ENCODE peak calls at places on chromosomes 7 and 10, in five cellular contexts. N is suprapubic skin, T is esophagus muscularis mucosa, K is spleen, V is transverse colon. M is an unnamed sample.

GRCh38 chr7:120554960-120555571 is 282.1 kb downstream of the KCND2 start:
- DNase-seq in N (no peak), T (no peak), K (no peak), V (no peak), M (no peak)

GRCh38 chr10:89466599-89467035 is 52.2 kb downstream of the IFIT5 start:
- DNase-seq in N (no peak), T (no peak), K (no peak), V (no peak), M (no peak)

GRCh38 chr10:132481690-132482089 is 55.9 kb upstream of the INPP5A start:
- DNase-seq in N (peak), T (no peak), K (peak), V (no peak), M (no peak)

GRCh38 chr7:90626011-90626410 is 29.9 kb downstream of the CDK14 start:
- DNase-seq in N (no peak), T (no peak), K (no peak), V (no peak), M (no peak)

GRCh38 chr10:99595770-99596465 is 24.3 kb downstream of the SLC25A28 start:
- DNase-seq in N (no peak), T (no peak), K (no peak), V (peak), M (no peak)

GRCh38 chr10:11479307-11479706 is 132.1 kb downstream of the USP6NL start:
- DNase-seq in N (no peak), T (no peak), K (no peak), V (no peak), M (no peak)

GRCh38 chr7:47087866-47088265 is 494.0 kb downstream of the TNS3 start:
- DNase-seq in N (no peak), T (no peak), K (no peak), V (no peak), M (no peak)

GRCh38 chr10:90642136-90642535 is 215.7 kb downstream of the HTR7 start:
- DNase-seq in N (no peak), T (no peak), K (no peak), V (no peak), M (no peak)

DNA sequence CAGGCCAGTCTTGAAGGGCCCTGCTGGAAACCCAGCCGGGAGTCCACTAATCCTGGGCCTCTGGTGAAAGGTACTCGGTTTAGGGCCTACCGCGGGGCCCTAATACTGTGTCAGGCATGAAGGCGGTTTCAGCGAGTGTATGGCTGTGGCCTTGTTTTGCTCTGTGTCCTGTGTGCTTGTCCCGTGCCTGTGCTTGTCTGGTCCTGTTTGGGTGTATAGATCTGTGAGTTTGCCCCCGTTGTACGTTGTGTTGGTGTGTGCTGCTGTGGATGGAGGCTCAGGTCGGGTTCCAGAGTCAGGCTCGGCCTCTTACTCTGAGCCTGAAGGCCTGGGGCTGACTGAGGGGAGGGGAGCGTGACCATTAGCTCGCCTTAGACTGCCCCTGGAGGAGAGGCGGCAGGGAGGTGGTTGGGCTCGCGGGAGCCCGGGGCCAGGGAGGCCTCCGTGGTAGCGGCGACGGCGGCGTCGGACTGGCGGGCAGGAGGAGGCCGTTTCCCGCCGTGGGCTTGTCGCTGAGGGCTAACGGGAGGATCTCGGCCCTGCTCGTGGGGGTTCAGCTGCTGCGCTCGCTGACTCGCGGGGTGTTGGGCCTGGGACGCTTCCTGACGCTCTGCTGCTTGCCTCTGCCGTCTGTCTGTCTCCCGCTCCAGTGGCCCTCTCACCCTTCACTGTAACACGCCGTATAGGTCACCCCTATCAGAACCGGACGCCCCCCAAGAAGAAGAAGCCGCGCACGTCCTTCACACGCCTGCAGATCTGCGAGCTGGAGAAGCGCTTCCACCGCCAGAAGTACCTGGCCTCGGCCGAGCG is 2.6 kb downstream of the TLX1 start:
- DNase-seq in N (no peak), T (no peak), K (no peak), V (no peak), M (no peak)
- TF ChIP-seq CTCF in N (no peak), T (no peak), K (no peak), V (no peak), M (no peak)

GRCh38 chr7:105934577-105935185 is 28.4 kb upstream of the CDHR3 start:
- DNase-seq in N (no peak), T (no peak), K (no peak), V (no peak), M (no peak)
- TF ChIP-seq CTCF in N (no peak), T (peak), K (no peak), V (peak), M (no peak)

GRCh38 chr10:218753-219152 is 83.5 kb downstream of the ZMYND11 start:
- DNase-seq in N (no peak), T (no peak), K (no peak), V (no peak), M (no peak)

GRCh38 chr10:224571-224970 is 89.3 kb downstream of the ZMYND11 start:
- DNase-seq in N (no peak), T (no peak), K (no peak), V (no peak), M (no peak)

GRCh38 chr10:215444-215843 is 80.2 kb downstream of the ZMYND11 start:
- DNase-seq in N (no peak), T (no peak), K (no peak), V (no peak), M (no peak)

DNA sequence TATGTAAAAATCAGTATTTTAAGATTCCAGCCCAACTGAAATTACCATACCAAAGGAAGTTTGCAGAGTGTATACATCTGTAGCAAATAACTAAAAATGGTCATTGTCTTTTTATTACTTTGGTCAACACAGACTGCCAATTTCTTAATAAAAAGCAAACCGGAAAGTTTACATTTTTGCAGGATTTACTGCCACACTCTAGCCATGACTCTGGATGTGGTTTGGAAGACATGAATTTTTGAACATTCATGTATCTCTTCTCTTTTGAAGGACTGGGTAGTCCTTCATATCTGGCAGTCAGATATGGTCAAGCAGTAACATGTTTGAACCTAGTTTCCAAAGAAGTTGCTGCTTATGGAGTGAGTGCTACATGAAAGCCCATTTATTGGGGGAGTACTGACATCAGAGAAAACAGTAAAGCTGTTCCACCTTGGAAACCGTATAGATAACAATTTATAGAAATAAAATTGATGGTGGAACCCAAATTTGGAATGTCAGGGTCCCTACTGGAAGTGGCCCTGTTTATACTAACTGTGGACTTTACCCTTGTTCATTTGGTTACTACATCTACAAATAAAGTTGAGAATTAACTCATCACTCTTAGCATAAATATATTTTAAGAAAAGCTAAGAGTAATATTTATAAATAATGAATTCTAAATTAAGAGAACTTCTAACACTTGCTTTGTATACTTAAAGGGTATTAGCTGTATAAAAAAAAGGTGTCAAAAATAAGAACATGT is 84.6 kb downstream of the ZMYND11 start:
- DNase-seq in N (no peak), T (no peak), K (no peak), V (no peak), M (no peak)
- TF ChIP-seq CTCF in N (no peak), T (no peak), K (no peak), V (no peak), M (no peak)

GRCh38 chr10:48457949-48458661 is 146.8 kb downstream of the ARHGAP22 start:
- DNase-seq in N (peak), T (no peak), K (peak), V (no peak), M (peak)

GRCh38 chr10:48460148-48460545 is 144.7 kb downstream of the ARHGAP22 start:
- DNase-seq in N (no peak), T (no peak), K (no peak), V (no peak), M (no peak)

GRCh38 chr10:48461623-48462481 is 143.0 kb downstream of the ARHGAP22 start:
- DNase-seq in N (peak), T (no peak), K (no peak), V (no peak), M (no peak)

GRCh38 chr10:48458662-48459048 is 146.2 kb downstream of the ARHGAP22 start:
- DNase-seq in N (no peak), T (no peak), K (no peak), V (no peak), M (peak)

GRCh38 chr10:48459270-48460147 is 145.4 kb downstream of the ARHGAP22 start:
- DNase-seq in N (peak), T (no peak), K (peak), V (no peak), M (peak)
- TF ChIP-seq CTCF in N (no peak), T (no peak), K (no peak), V (no peak), M (peak)

DNA sequence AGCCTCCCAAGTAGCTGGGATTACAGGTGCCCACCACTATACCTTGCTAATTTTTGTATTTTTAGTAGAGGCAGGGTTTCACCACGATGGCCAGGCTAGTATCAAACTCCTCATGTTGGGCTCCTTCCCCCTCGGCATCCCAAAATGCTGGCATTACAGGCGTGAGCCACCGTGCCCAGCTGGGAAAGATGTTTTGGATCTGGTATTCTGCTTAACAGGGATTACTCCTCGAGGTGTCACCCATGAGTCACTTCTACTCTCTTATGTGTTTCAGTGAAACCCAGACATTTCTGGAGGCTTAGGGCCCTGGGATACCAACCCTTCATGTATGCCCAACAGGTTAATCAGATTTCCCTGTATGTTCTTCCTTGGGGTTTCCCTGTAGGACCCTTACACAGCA is 11.8 kb upstream of the OPN4 start:
- DNase-seq in N (no peak), T (peak), K (no peak), V (no peak), M (no peak)
- TF ChIP-seq CTCF in N (no peak), T (no peak), K (no peak), V (no peak), M (no peak)

GRCh38 chr7:31957090-31957720 is 113.0 kb downstream of the PDE1C start:
- DNase-seq in N (no peak), T (no peak), K (no peak), V (no peak), M (no peak)

GRCh38 chr7:31953432-31953831 is 116.8 kb downstream of the PDE1C start:
- DNase-seq in N (no peak), T (no peak), K (no peak), V (no peak), M (no peak)

GRCh38 chr7:31955641-31956040 is 114.6 kb downstream of the PDE1C start:
- DNase-seq in N (no peak), T (no peak), K (no peak), V (no peak), M (no peak)

GRCh38 chr7:31954500-31954899 is 115.7 kb downstream of the PDE1C start:
- DNase-seq in N (no peak), T (no peak), K (no peak), V (no peak), M (no peak)

DNA sequence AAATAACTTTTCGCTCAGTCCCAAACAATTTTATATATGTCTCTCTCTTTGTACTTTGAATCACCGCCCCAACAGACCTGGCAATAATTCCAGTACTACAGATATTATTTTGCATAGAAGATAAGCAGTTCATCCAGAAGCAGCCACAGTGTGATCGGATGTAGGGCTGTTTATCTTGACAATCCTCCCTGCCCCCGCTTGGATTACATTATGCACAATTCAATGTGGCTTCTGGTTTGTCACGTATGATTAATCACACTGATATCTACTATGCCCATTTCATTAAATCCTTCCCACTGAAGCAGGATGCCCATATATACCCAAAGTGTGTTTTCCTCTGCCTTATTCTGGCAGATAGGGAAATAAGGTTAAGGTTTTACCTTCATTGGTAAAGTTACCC is 115.2 kb downstream of the PDE1C start:
- DNase-seq in N (no peak), T (no peak), K (no peak), V (no peak), M (no peak)
- TF ChIP-seq CTCF in N (no peak), T (no peak), K (no peak), V (no peak), M (no peak)

GRCh38 chr7:157670490-157671357 is 333.9 kb downstream of the DNAJB6 start:
- DNase-seq in N (peak), T (no peak), K (no peak), V (peak), M (peak)
- TF ChIP-seq CTCF in N (no peak), T (no peak), K (no peak), V (no peak), M (no peak)

GRCh38 chr10:113924664-113925063 is 70.2 kb downstream of the NHLRC2 start:
- DNase-seq in N (no peak), T (no peak), K (no peak), V (no peak), M (no peak)

GRCh38 chr10:113924171-113924570 is 69.7 kb downstream of the NHLRC2 start:
- DNase-seq in N (no peak), T (no peak), K (no peak), V (no peak), M (no peak)

GRCh38 chr10:113921571-113922370 is 67.3 kb downstream of the NHLRC2 start:
- DNase-seq in N (no peak), T (no peak), K (no peak), V (no peak), M (no peak)

GRCh38 chr10:113920819-113921345 is 66.4 kb downstream of the NHLRC2 start:
- DNase-seq in N (no peak), T (no peak), K (no peak), V (no peak), M (no peak)

DNA sequence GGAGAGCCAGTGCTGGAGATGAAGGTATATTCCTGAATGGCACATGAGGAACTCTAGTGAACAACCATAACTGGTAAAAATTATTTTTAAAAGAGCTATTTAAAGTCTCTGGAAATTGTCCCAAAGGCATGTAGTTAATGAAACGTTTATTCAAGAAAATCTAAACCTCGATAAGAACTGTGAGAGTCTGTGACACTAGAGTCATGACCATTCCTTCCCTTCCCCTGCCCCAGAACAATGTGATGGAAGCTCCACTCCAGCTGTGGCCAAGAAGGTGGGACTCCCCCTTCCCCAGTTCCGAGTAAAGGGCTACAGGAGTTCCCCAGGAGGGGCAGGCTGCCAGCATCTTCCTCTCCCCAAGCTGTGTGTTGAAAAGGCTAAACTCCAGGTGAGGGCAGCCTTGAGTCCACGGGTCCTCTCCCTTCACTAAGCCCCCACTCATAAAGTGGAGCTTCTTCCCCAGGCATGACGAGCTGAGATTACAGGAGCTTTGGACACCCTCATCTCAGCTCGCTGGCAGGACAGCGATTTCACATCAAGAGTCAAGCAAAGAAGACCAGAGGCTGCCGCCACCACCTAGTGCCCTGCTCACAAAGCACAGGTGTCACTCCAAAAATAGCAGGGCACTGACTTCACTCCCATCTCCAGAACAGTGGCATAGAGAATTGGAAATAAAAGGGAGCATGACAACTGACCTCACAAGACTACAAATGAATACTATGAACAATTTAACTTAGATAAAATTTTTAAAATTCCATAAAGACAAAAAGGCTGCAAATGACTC is 68.5 kb downstream of the NHLRC2 start:
- DNase-seq in N (no peak), T (no peak), K (no peak), V (no peak), M (no peak)
- TF ChIP-seq CTCF in N (no peak), T (no peak), K (no peak), V (no peak), M (no peak)

GRCh38 chr10:63268798-63269503 is 135.8 kb downstream of the NRBF2 start:
- DNase-seq in N (peak), T (peak), K (peak), V (peak), M (peak)
- TF ChIP-seq CTCF in N (peak), T (peak), K (peak), V (peak), M (peak)